ENCODE peak calls at places on chromosomes 7 and 10, in six cellular contexts. I, Z, K, G, T and N are unnamed samples.

GRCh38 chr10:97498841-97499560 is at the start of gene UBTD1:
- DNase-seq in I (peak; percentile 65), K (peak; percentile 47), G (peak; percentile 49), T (peak; percentile 88), Z (peak; percentile 49), N (peak; percentile 72)

GRCh38 chr7:104469135-104469820 is 140.9 kb downstream of the LHFPL3 start:
- DNase-seq in T (no peak), I (no peak), Z (no peak), K (no peak), G (no peak), N (no peak)

GRCh38 chr7:157986051-157986450 is 601.6 kb downstream of the PTPRN2 start:
- DNase-seq in Z (no peak), G (no peak), K (no peak), T (no peak), I (no peak), N (no peak)

GRCh38 chr7:105779856-105780815 is 96.3 kb downstream of the ATXN7L1 start:
- DNase-seq in Z (no peak), T (no peak), I (peak; percentile 76), G (no peak), K (no peak), N (no peak)

GRCh38 chr7:47346378-47346914 is 235.5 kb downstream of the TNS3 start:
- DNase-seq in G (no peak), I (no peak), K (no peak), T (no peak), Z (no peak), N (no peak)

GRCh38 chr7:100565133-100565571 is 8.5 kb downstream of the SAP25 start:
- DNase-seq in Z (no peak), K (no peak), G (no peak), T (no peak), I (no peak), N (no peak)

GRCh38 chr7:150941983-150942590 is 36.0 kb downstream of the KCNH2 start:
- DNase-seq in K (peak; percentile 73), Z (no peak), T (no peak), I (peak; percentile 28), G (no peak), N (no peak)

GRCh38 chr10:110360857-110361474 is 56.2 kb upstream of the SMNDC1 start:
- DNase-seq in Z (no peak), K (no peak), G (no peak), T (no peak), I (peak; percentile 56), N (peak; percentile 55)

GRCh38 chr7:135707570-135707966 is 20.4 kb downstream of the SLC13A4 start:
- DNase-seq in T (no peak), G (no peak), I (no peak), K (no peak), Z (no peak), N (no peak)

GRCh38 chr7:21300692-21301091 is 127.2 kb upstream of the SP4 start:
- DNase-seq in T (no peak), G (no peak), I (peak; percentile 22), Z (no peak), K (no peak), N (no peak)

GRCh38 chr10:59036311-59037017 is 140.0 kb upstream of the PHYHIPL start:
- DNase-seq in I (no peak), K (no peak), Z (no peak), T (no peak), G (no peak), N (no peak)

GRCh38 chr7:2171855-2172254 is 60.9 kb downstream of the MAD1L1 start:
- DNase-seq in K (no peak), Z (no peak), G (no peak), T (no peak), I (no peak), N (no peak)

GRCh38 chr7:105685099-105685609 is 103.9 kb upstream of the EFCAB10 start:
- DNase-seq in K (no peak), G (peak; percentile 59), I (no peak), T (no peak), Z (no peak), N (no peak)

GRCh38 chr7:88835147-88835728 is 39.7 kb upstream of the TEX47 start:
- DNase-seq in I (peak; percentile 71), T (no peak), G (no peak), K (no peak), Z (peak; percentile 29), N (no peak)

GRCh38 chr7:39127058-39127457 is 149.3 kb downstream of the POU6F2 start:
- DNase-seq in G (no peak), T (no peak), Z (no peak), K (no peak), I (no peak), N (no peak)

GRCh38 chr7:39130740-39131538 is 153.2 kb downstream of the POU6F2 start:
- DNase-seq in T (no peak), G (no peak), K (no peak), Z (no peak), I (no peak), N (no peak)

GRCh38 chr7:39130304-39130703 is 152.6 kb downstream of the POU6F2 start:
- DNase-seq in K (no peak), T (no peak), G (no peak), Z (no peak), I (no peak), N (no peak)

GRCh38 chr7:39125849-39126248 is 148.1 kb downstream of the POU6F2 start:
- DNase-seq in G (no peak), T (no peak), I (peak; percentile 6), K (no peak), Z (peak; percentile 80), N (no peak)
- H3K23ac ChIP-seq in G (no peak overlapping the region), T (no peak overlapping the region), I (no peak overlapping the region), K (no peak overlapping the region), Z (no peak overlapping the region), N (no peak overlapping the region)

DNA sequence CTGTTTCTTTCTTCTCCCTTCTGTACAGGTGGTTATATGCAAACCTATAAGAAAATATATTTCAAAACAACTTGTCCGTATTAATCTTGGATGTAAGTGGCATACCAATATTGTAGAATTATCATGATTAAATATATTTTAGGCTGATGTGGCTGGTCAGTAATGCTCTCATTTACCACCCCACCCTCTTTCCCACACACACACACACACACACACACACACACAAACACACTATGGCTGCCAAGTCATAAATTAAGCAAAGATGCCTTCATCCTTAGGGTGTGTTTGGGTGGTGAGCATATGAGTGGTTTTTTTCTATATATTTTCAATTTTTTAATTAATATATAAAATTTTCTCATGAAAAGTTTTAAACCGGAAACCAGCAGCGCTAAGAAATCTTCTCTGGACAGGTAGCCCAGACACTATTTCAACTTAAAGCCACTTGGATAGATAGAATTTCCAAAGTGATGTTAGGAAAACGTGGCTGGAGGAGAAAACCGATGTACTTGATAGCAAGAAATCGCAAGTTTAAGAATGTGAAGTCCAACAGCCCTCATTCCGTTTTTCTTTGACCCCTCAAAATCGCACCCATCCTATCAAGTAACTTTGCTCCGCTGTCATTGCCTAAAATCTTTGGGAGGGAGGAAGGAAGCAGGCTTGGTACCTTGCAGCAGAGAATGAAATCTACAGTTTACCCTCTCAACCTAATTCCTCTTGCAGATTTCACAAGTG is 171.7 kb downstream of the FAM107B start:
- DNase-seq in I (peak; percentile 34), Z (no peak), G (peak; percentile 12), T (no peak), K (no peak), N (peak; percentile 16)
- H2BK15ac ChIP-seq in I (no peak overlapping the region), Z (no peak overlapping the region), G (peak overlapping the region; percentile 51), T (no peak overlapping the region), K (no peak overlapping the region), N (no peak overlapping the region)

GRCh38 chr7:54921116-54921515 is 97.7 kb upstream of the EGFR start:
- DNase-seq in T (no peak), G (no peak), I (no peak), K (no peak), Z (no peak), N (no peak)

GRCh38 chr7:54917613-54918406 is 101.0 kb upstream of the EGFR start:
- DNase-seq in I (no peak), K (no peak), G (no peak), Z (no peak), T (no peak), N (no peak)

DNA sequence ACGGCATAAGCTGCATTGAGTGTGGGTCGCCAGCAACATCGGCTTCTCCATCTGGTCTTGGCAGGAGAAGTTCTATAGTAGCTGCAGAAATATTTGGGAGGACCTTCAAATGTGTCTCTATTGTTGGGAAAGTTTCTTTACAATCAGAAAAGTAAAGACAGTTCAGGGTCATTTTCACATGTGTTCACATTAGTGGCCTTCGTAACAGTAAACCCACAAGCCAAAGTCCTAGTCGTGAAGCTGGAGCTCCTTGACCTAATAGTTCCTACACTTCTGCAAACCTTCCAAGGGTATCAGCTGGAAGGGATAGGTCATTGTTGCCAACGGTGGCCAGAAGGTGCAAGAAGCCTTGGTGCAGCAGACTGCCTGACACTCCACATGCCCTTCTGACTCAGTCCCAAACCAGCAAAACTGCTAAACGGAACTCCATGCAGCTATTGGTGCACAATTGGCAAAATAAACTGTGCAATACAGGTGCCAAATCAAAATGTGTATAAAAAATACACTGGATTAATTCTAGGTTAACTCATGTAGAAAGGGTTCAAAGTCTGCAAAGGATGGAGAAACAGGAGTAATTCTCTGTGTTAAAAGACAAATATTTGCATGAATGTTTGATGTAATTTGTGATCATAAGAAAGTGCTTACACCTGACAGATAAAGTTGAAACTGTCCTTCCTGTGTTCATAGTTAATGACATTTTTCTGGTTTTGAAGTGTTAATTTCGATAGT is 102.8 kb upstream of the EGFR start:
- DNase-seq in G (no peak), Z (no peak), I (no peak), K (no peak), T (no peak), N (no peak)
- H3K23ac ChIP-seq in G (no peak overlapping the region), Z (no peak overlapping the region), I (no peak overlapping the region), K (no peak overlapping the region), T (no peak overlapping the region), N (no peak overlapping the region)

GRCh38 chr7:5494320-5494682 is 70.7 kb upstream of the TNRC18 start:
- DNase-seq in Z (no peak), G (no peak), I (no peak), K (no peak), T (no peak), N (no peak)

GRCh38 chr7:5492249-5493020 is 68.8 kb upstream of the TNRC18 start:
- DNase-seq in G (no peak), T (peak; percentile 78), K (peak; percentile 69), I (peak; percentile 69), Z (no peak), N (no peak)

GRCh38 chr7:5495581-5496375 is 72.1 kb upstream of the TNRC18 start:
- DNase-seq in Z (no peak), K (no peak), G (no peak), I (no peak), T (no peak), N (no peak)

GRCh38 chr7:5497158-5498103 is 73.8 kb upstream of the TNRC18 start:
- DNase-seq in K (no peak), Z (no peak), G (no peak), I (peak; percentile 82), T (no peak), N (peak; percentile 49)

DNA sequence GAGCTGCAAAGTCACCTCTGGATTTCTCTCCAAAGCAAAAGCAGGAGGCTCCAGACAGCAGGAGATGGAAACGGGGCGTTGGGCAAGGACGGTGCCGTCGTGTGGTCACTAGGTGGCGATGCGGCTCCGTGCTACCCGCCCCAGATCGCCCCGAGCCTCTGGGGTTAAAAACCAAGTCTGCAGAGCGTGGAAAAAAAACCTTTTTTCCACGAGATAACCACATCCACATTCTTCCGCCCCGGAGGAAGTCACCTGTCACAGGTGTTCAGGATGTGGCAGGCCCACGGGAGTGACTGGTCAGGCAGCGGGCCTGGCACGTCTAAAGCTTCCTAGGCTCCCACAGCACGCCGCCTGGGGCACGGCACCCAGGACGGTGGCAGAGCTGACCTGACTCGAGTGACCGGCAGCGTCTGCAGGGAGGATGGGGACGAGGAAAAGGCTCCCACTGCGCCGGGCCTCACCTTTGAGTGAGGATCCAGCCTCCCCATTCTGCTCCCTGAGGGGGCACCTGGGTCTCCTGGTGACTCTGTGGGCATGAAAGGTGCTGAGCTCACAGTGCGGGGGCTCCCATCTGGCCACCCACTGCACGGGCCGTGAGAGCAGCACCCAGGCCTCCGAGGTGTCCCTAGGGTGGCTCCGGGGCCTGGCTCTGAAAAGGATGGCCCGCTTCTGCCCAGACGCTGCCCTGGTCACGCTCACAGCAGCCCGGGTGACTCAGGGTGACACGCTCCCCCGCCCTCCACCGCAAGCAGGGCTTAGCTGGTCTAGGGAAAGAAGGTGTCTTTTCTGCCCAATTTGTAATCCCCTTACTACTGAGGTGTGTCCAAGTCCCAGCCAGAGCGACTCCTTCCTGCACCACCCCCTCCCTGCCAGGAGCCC is 71.3 kb upstream of the TNRC18 start:
- DNase-seq in I (peak; percentile 87), K (peak; percentile 89), T (peak; percentile 88), Z (peak; percentile 69), G (peak; percentile 69), N (peak; percentile 76)
- H2BK15ac ChIP-seq in I (no peak overlapping the region), K (no peak overlapping the region), T (no peak overlapping the region), Z (no peak overlapping the region), G (no peak overlapping the region), N (no peak overlapping the region)